ENCODE peak calls at places on chromosomes 13 and 19, in four cellular contexts. R is lower leg skin, C is lower lobe of right lung, O is omental fat pad. X is an unnamed sample.

GRCh38 chr19:30498707-30499106 is 126.5 kb downstream of the ZNF536 start:
- DNase-seq in R (no peak), C (no peak), O (no peak), X (no peak)

GRCh38 chr13:25901460-25902376 is 150.1 kb downstream of the SHISA2 start:
- DNase-seq in R (no peak), C (no peak), O (no peak), X (no peak)

GRCh38 chr13:105365831-105366230 is 1169.6 kb downstream of the EFNB2 start:
- DNase-seq in R (no peak), C (no peak), O (no peak), X (no peak)

GRCh38 chr19:43533546-43534304 is 737 bp downstream of the ZNF575 start:
- DNase-seq in R (peak), C (peak), O (peak), X (peak)

GRCh38 chr19:53868091-53868891 is 608 bp downstream of the MYADM start:
- DNase-seq in R (peak), C (peak), O (no peak), X (no peak)

GRCh38 chr19:12723643-12724426 is at the start of gene TNPO2:
- DNase-seq in R (peak), C (no peak), O (no peak), X (peak)

GRCh38 chr19:55255618-55256423 is 3.0 kb downstream of the PPP6R1 start:
- DNase-seq in R (no peak), C (no peak), O (no peak), X (no peak)

GRCh38 chr13:114071991-114072390 is 60.4 kb downstream of the RASA3 start:
- DNase-seq in R (peak), C (peak), O (peak), X (no peak)

GRCh38 chr19:46718157-46718933 is 1.4 kb upstream of the PRKD2 start:
- DNase-seq in R (no peak), C (no peak), O (no peak), X (no peak)

GRCh38 chr19:3480383-3481091 is at the start of gene SMIM24:
- DNase-seq in R (no peak), C (no peak), O (no peak), X (no peak)

GRCh38 chr19:53992211-53992610 is 774 bp downstream of the CACNG6 start:
- DNase-seq in R (no peak), C (no peak), O (no peak), X (no peak)

GRCh38 chr13:31264146-31264545 is 64.4 kb downstream of the B3GLCT start:
- DNase-seq in R (no peak), C (no peak), O (no peak), X (no peak)

GRCh38 chr19:19131989-19132388 is 6.3 kb downstream of the TMEM161A start:
- DNase-seq in R (no peak), C (no peak), O (no peak), X (no peak)

GRCh38 chr19:6577410-6578125 is 13.4 kb downstream of the CD70 start:
- DNase-seq in R (peak), C (no peak), O (no peak), X (no peak)

GRCh38 chr19:17321655-17322489 is 12.5 kb downstream of the DDA1 start:
- DNase-seq in R (no peak), C (no peak), O (no peak), X (no peak)

GRCh38 chr19:17320435-17320834 is 11.1 kb downstream of the DDA1 start:
- DNase-seq in R (no peak), C (no peak), O (no peak), X (no peak)

GRCh38 chr19:17322854-17323253 is 11.8 kb downstream of the ANO8 start:
- DNase-seq in R (no peak), C (no peak), O (no peak), X (no peak)

GRCh38 chr19:17319473-17320238 is 10.3 kb downstream of the DDA1 start:
- DNase-seq in R (no peak), C (no peak), O (no peak), X (no peak)

DNA sequence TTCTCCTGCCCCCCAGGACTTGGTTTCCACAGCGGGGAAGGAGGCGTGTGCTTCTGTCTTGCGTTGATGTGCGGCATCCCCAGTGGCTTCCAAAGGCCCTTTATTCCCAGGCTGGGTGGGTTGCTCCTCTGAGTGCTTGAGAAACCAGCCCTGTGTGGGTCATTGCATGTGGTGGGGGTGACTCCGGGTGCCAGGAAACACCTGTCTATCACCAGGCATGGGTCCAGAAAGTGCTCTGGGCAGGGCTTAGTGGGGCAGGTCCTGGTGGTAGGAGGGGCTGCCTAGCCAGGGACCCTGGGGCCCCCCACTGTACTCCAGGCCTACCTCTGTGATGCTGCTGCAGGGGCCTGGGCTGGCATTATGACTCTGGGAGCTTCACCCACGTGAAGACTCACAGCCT is 9.6 kb downstream of the DDA1 start:
- DNase-seq in R (no peak), C (no peak), O (no peak), X (no peak)
- TF ChIP-seq CTCF in R (no peak), C (no peak), O (no peak), X (no peak)

GRCh38 chr19:15841875-15842569 is 26.6 kb upstream of the OR10H1 start:
- DNase-seq in R (no peak), C (no peak), O (no peak), X (no peak)
- TF ChIP-seq CTCF in R (no peak), C (no peak), O (no peak), X (peak)

GRCh38 chr13:62019858-62020257 is 604.2 kb upstream of the PCDH20 start:
- DNase-seq in R (no peak), C (no peak), O (no peak), X (no peak)

DNA sequence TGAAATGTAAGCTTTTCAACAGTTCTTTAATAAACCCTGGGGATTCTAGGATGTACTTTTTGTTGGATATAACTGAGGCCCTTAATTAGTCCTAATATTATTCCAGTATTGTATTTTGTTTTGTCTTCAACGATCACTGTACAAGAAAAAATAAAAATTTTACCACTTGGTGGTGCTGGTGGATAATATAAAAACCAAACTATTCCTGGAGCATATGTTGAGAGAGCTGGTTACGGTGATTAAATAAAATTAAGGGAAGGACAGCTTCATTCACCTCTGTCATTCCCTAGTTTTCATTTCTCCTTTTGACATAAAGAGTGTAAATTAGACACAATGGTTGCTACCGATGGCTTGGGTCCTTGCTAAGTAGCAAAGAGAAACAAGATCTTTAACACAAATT is 598.6 kb upstream of the PCDH20 start:
- DNase-seq in R (no peak), C (no peak), O (no peak), X (no peak)
- TF ChIP-seq CTCF in R (no peak), C (no peak), O (no peak), X (peak)

GRCh38 chr19:34662919-34663318 is 14.0 kb downstream of the SCGB2B2 start:
- DNase-seq in R (no peak), C (no peak), O (no peak), X (no peak)
- TF ChIP-seq CTCF in R (no peak), C (peak), O (no peak), X (no peak)

GRCh38 chr13:73722120-73722519 is 412.1 kb downstream of the KLF12 start:
- DNase-seq in R (no peak), C (no peak), O (no peak), X (no peak)
- TF ChIP-seq CTCF in R (no peak), C (no peak), O (no peak), X (no peak)

GRCh38 chr19:5271145-5271544 is 69.5 kb downstream of the PTPRS start:
- DNase-seq in R (no peak), C (no peak), O (no peak), X (no peak)
- TF ChIP-seq CTCF in R (no peak), C (no peak), O (no peak), X (peak)

DNA sequence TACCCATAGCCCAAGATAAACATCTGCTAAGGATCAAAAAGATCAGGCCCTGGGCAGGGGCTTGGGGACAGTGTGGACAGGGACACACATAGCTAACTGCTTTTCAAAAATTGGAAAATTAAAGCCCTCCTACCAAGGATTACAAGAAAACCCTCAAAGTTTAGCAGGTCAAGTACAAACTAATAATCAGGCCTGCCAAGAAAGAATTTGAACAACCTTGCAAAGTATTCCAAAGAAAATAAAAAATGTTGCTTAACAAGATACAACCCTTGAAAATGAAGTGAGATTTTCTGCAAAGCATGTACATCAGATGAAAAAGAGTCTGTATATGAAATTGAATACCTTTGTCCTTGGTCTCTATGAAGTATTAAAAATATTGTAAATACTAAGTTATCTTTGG is 67.3 kb downstream of the KLF12 start:
- DNase-seq in R (no peak), C (no peak), O (no peak), X (no peak)
- TF ChIP-seq CTCF in R (no peak), C (no peak), O (no peak), X (no peak)

DNA sequence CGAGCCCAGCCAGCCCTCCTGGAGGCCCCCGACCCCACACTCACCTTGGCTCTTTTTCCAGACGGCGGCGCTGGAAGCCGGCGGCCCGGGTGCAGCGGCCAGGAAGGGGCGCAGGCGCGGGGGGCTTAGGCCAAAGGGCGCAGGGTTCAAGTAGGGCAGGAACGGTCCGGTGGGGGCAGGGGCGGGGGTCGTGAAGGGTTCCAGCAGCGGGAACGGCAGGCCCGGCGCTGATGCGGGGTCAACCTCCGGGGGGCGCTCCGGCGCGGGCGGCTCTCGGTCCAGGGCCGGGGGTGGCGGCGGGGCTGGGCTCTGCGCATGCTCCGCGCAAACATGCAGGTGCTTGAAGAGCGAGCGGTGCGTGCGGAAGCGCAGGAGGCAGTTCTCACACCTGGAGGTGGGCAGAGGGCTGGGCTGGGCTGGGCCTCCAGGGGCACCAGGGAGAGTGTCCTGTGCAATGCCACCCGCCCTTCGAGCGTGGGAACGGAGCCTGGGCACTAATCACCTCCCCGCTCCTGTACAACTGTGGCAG is 2.3 kb downstream of the ZNF414 start:
- DNase-seq in R (no peak), C (no peak), O (no peak), X (no peak)
- TF ChIP-seq CTCF in R (no peak), C (peak), O (no peak), X (peak)